ENCODE peak calls at places on chromosomes 7 and 10, in nine cellular contexts. One of them, this sample, is unnamed.

GRCh38 chr7:2613926-2614613 is 17.7 kb upstream of the TTYH3 start:
- DNase-seq in SK-N-SH: peak; percentile 77
- DNase-seq in GM23248: peak; percentile 74
- DNase-seq in GM23338: no peak
- DNase-seq in MM.1S: no peak
- DNase-seq in OCI-LY7: peak; percentile 26
- DNase-seq in HCT116: no peak
- DNase-seq in neural progenitor cell: no peak
- DNase-seq in hepatocyte: no peak
- DNase-seq in this sample: no peak

GRCh38 chr7:130732980-130733865 is 784 bp downstream of the KLF14 start:
- DNase-seq in hepatocyte: peak; percentile 68
- DNase-seq in HCT116: peak; percentile 8
- DNase-seq in OCI-LY7: no peak
- DNase-seq in GM23338: peak; percentile 68
- DNase-seq in SK-N-SH: peak; percentile 84
- DNase-seq in neural progenitor cell: peak; percentile 70
- DNase-seq in GM23248: peak; percentile 41
- DNase-seq in MM.1S: peak; percentile 53
- DNase-seq in this sample: no peak

GRCh38 chr10:125060851-125061556 is 99.4 kb downstream of the CTBP2 start:
- DNase-seq in GM23338: peak; percentile 87
- DNase-seq in OCI-LY7: peak; percentile 73
- DNase-seq in neural progenitor cell: peak; percentile 84
- DNase-seq in MM.1S: no peak
- DNase-seq in GM23248: peak; percentile 92
- DNase-seq in HCT116: peak; percentile 40
- DNase-seq in hepatocyte: peak; percentile 88
- DNase-seq in SK-N-SH: peak; percentile 86
- DNase-seq in this sample: peak; percentile 74

GRCh38 chr7:143299840-143300239 is 11.7 kb downstream of the CASP2 start:
- DNase-seq in OCI-LY7: peak; percentile 55
- DNase-seq in GM23338: peak; percentile 79
- DNase-seq in SK-N-SH: peak; percentile 72
- DNase-seq in GM23248: peak; percentile 22
- DNase-seq in MM.1S: peak; percentile 40
- DNase-seq in neural progenitor cell: peak; percentile 56
- DNase-seq in HCT116: peak; percentile 23
- DNase-seq in hepatocyte: peak; percentile 42
- DNase-seq in this sample: peak; percentile 52

GRCh38 chr7:4610768-4611467 is 71.2 kb upstream of the FOXK1 start:
- DNase-seq in neural progenitor cell: peak; percentile 76
- DNase-seq in GM23338: peak; percentile 87
- DNase-seq in GM23248: peak; percentile 78
- DNase-seq in MM.1S: peak; percentile 71
- DNase-seq in SK-N-SH: peak; percentile 77
- DNase-seq in OCI-LY7: peak; percentile 69
- DNase-seq in HCT116: peak; percentile 73
- DNase-seq in hepatocyte: peak; percentile 81
- DNase-seq in this sample: peak; percentile 83

GRCh38 chr10:8853048-8853447 is 798.6 kb downstream of the GATA3 start:
- DNase-seq in MM.1S: no peak
- DNase-seq in OCI-LY7: no peak
- DNase-seq in hepatocyte: no peak
- DNase-seq in SK-N-SH: no peak
- DNase-seq in HCT116: no peak
- DNase-seq in GM23248: no peak
- DNase-seq in GM23338: no peak
- DNase-seq in neural progenitor cell: no peak
- DNase-seq in this sample: no peak

GRCh38 chr10:55063817-55064216 is 262.8 kb upstream of the PCDH15 start:
- DNase-seq in GM23338: no peak
- DNase-seq in hepatocyte: no peak
- DNase-seq in MM.1S: no peak
- DNase-seq in neural progenitor cell: no peak
- DNase-seq in GM23248: peak; percentile 20
- DNase-seq in OCI-LY7: no peak
- DNase-seq in SK-N-SH: no peak
- DNase-seq in HCT116: no peak
- DNase-seq in this sample: peak; percentile 45

GRCh38 chr7:56110611-56111010 is 4.3 kb upstream of the CHCHD2 start:
- DNase-seq in HCT116: no peak
- DNase-seq in hepatocyte: no peak
- DNase-seq in GM23338: no peak
- DNase-seq in GM23248: no peak
- DNase-seq in OCI-LY7: peak; percentile 55
- DNase-seq in MM.1S: peak; percentile 76
- DNase-seq in neural progenitor cell: no peak
- DNase-seq in SK-N-SH: no peak
- DNase-seq in this sample: no peak

GRCh38 chr10:7519351-7519750 is 108.5 kb upstream of the SFMBT2 start:
- DNase-seq in HCT116: no peak
- DNase-seq in neural progenitor cell: no peak
- DNase-seq in GM23248: no peak
- DNase-seq in MM.1S: no peak
- DNase-seq in SK-N-SH: no peak
- DNase-seq in GM23338: no peak
- DNase-seq in OCI-LY7: no peak
- DNase-seq in hepatocyte: no peak
- DNase-seq in this sample: peak; percentile 35

GRCh38 chr7:93835684-93836083 is 54.9 kb downstream of the TFPI2 start:
- DNase-seq in MM.1S: no peak
- DNase-seq in neural progenitor cell: no peak
- DNase-seq in OCI-LY7: no peak
- DNase-seq in HCT116: no peak
- DNase-seq in SK-N-SH: no peak
- DNase-seq in GM23248: peak; percentile 8
- DNase-seq in hepatocyte: no peak
- DNase-seq in GM23338: no peak
- DNase-seq in this sample: no peak

GRCh38 chr7:50147952-50148351 is 54.9 kb upstream of the ZPBP start:
- DNase-seq in neural progenitor cell: no peak
- DNase-seq in hepatocyte: no peak
- DNase-seq in SK-N-SH: no peak
- DNase-seq in GM23248: no peak
- DNase-seq in OCI-LY7: no peak
- DNase-seq in MM.1S: no peak
- DNase-seq in HCT116: no peak
- DNase-seq in GM23338: no peak
- DNase-seq in this sample: no peak

GRCh38 chr7:4604456-4604940 is 77.6 kb upstream of the FOXK1 start:
- DNase-seq in HCT116: no peak
- DNase-seq in MM.1S: no peak
- DNase-seq in SK-N-SH: peak; percentile 12
- DNase-seq in hepatocyte: no peak
- DNase-seq in neural progenitor cell: no peak
- DNase-seq in OCI-LY7: no peak
- DNase-seq in GM23338: no peak
- DNase-seq in GM23248: no peak
- DNase-seq in this sample: no peak

GRCh38 chr7:97842006-97842405 is 30.2 kb downstream of the ASNS start:
- DNase-seq in SK-N-SH: no peak
- DNase-seq in OCI-LY7: no peak
- DNase-seq in GM23248: no peak
- DNase-seq in MM.1S: no peak
- DNase-seq in HCT116: no peak
- DNase-seq in GM23338: no peak
- DNase-seq in hepatocyte: no peak
- DNase-seq in neural progenitor cell: no peak
- DNase-seq in this sample: no peak

GRCh38 chr10:126683466-126683865 is 13.0 kb upstream of the C10orf90 start:
- DNase-seq in GM23338: no peak
- DNase-seq in hepatocyte: no peak
- DNase-seq in OCI-LY7: no peak
- DNase-seq in GM23248: no peak
- DNase-seq in MM.1S: no peak
- DNase-seq in neural progenitor cell: no peak
- DNase-seq in SK-N-SH: no peak
- DNase-seq in HCT116: no peak
- DNase-seq in this sample: no peak

GRCh38 chr7:30173058-30173897 is 38.5 kb downstream of the MTURN start:
- DNase-seq in neural progenitor cell: peak; percentile 71
- DNase-seq in SK-N-SH: peak; percentile 87
- DNase-seq in MM.1S: no peak
- DNase-seq in hepatocyte: peak; percentile 65
- DNase-seq in OCI-LY7: peak; percentile 21
- DNase-seq in HCT116: no peak
- DNase-seq in GM23248: peak; percentile 98
- DNase-seq in GM23338: no peak
- DNase-seq in this sample: peak; percentile 94

GRCh38 chr10:21243748-21244257 is 281.7 kb downstream of the SKIDA1 start:
- DNase-seq in GM23248: no peak
- DNase-seq in GM23338: no peak
- DNase-seq in neural progenitor cell: no peak
- DNase-seq in SK-N-SH: no peak
- DNase-seq in OCI-LY7: no peak
- DNase-seq in MM.1S: no peak
- DNase-seq in HCT116: no peak
- DNase-seq in hepatocyte: no peak
- DNase-seq in this sample: no peak

GRCh38 chr7:98892609-98893008 is 14.3 kb downstream of the TRRAP start:
- DNase-seq in neural progenitor cell: no peak
- DNase-seq in HCT116: no peak
- DNase-seq in GM23248: no peak
- DNase-seq in OCI-LY7: no peak
- DNase-seq in SK-N-SH: no peak
- DNase-seq in MM.1S: no peak
- DNase-seq in hepatocyte: no peak
- DNase-seq in GM23338: no peak
- DNase-seq in this sample: no peak
- H3K36me3 ChIP-seq in neural progenitor cell: peaks cover 14% of the 10 kb centered on the region
- H3K36me3 ChIP-seq in HCT116: peaks cover 49% of the 10 kb centered on the region
- H3K36me3 ChIP-seq in GM23248: peaks cover 55% of the 10 kb centered on the region
- H3K36me3 ChIP-seq in OCI-LY7: peaks cover 93% of the 10 kb centered on the region
- H3K36me3 ChIP-seq in SK-N-SH: peaks cover 87% of the 10 kb centered on the region
- H3K36me3 ChIP-seq in MM.1S: peaks cover 22% of the 10 kb centered on the region
- H3K36me3 ChIP-seq in hepatocyte: no peaks in the 10 kb centered on the region
- H3K36me3 ChIP-seq in GM23338: peaks cover 53% of the 10 kb centered on the region
- H3K36me3 ChIP-seq in this sample: peaks cover 48% of the 10 kb centered on the region

GRCh38 chr10:79051766-79052165 is 17.0 kb upstream of the ZMIZ1 start:
- DNase-seq in MM.1S: no peak
- DNase-seq in neural progenitor cell: no peak
- DNase-seq in SK-N-SH: no peak
- DNase-seq in hepatocyte: no peak
- DNase-seq in OCI-LY7: no peak
- DNase-seq in GM23338: no peak
- DNase-seq in HCT116: no peak
- DNase-seq in GM23248: no peak
- DNase-seq in this sample: no peak

GRCh38 chr10:79050896-79051555 is 17.7 kb upstream of the ZMIZ1 start:
- DNase-seq in SK-N-SH: no peak
- DNase-seq in HCT116: no peak
- DNase-seq in hepatocyte: no peak
- DNase-seq in neural progenitor cell: no peak
- DNase-seq in GM23248: peak; percentile 32
- DNase-seq in MM.1S: no peak
- DNase-seq in GM23338: no peak
- DNase-seq in OCI-LY7: no peak
- DNase-seq in this sample: peak; percentile 79

GRCh38 chr10:79053081-79053434 is 15.7 kb upstream of the ZMIZ1 start:
- DNase-seq in GM23248: no peak
- DNase-seq in neural progenitor cell: no peak
- DNase-seq in MM.1S: no peak
- DNase-seq in OCI-LY7: no peak
- DNase-seq in HCT116: no peak
- DNase-seq in hepatocyte: no peak
- DNase-seq in GM23338: no peak
- DNase-seq in SK-N-SH: no peak
- DNase-seq in this sample: no peak

GRCh38 chr10:79053481-79054202 is 15.1 kb upstream of the ZMIZ1 start:
- DNase-seq in OCI-LY7: no peak
- DNase-seq in GM23248: no peak
- DNase-seq in MM.1S: no peak
- DNase-seq in SK-N-SH: no peak
- DNase-seq in HCT116: no peak
- DNase-seq in hepatocyte: no peak
- DNase-seq in neural progenitor cell: no peak
- DNase-seq in GM23338: no peak
- DNase-seq in this sample: no peak

DNA sequence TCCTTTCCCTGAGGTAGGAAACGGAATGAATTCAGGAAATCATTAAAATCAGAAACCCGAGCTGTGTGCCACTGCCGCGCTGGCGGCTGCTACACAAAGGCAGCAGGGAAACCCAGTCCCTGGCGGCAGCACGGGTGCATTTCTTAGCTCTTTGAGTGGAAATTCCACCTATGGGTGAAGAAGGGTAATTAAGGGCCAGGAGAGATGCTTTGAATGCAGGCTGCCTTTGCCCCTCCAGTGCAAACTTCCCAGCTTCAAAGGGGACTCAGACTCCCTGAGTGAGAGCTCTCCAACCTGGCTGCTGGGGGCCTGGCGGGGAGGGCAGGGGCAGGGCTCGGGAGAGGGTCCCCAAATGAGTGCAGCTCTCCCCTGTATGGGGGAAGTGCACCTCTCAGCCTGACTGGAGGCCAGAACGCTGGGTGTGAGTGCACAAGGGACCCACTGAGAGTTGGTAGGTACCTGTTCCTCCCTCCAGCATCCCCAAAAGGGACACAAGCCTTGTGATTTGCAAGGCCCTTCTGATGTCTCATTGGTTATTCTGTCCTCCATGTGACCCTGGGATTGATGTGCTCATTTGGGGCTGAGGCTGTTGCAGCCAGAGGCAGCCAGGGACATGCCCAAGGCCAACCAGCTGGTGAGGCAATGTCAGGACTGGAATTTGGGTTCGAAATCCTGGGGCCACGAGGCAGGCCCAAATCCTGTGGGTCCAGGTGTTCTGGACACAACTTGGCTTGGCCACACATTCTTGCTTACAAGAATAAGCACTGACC is 16.3 kb upstream of the ZMIZ1 start:
- DNase-seq in MM.1S: no peak
- DNase-seq in HCT116: no peak
- DNase-seq in neural progenitor cell: peak; percentile 80
- DNase-seq in GM23338: peak; percentile 76
- DNase-seq in SK-N-SH: peak; percentile 66
- DNase-seq in OCI-LY7: peak; percentile 28
- DNase-seq in hepatocyte: peak; percentile 60
- DNase-seq in GM23248: peak; percentile 28
- DNase-seq in this sample: peak; percentile 89
- H2AFZ ChIP-seq in MM.1S: no peak overlapping the region
- H2AFZ ChIP-seq in HCT116: no peak overlapping the region
- H2AFZ ChIP-seq in neural progenitor cell: peak overlapping the region; percentile 26
- H2AFZ ChIP-seq in GM23338: peak overlapping the region; percentile 75
- H2AFZ ChIP-seq in SK-N-SH: no peak overlapping the region
- H2AFZ ChIP-seq in OCI-LY7: no peak overlapping the region
- H2AFZ ChIP-seq in hepatocyte: no peak overlapping the region
- H2AFZ ChIP-seq in GM23248: no peak overlapping the region
- H2AFZ ChIP-seq in this sample: no peak overlapping the region

GRCh38 chr7:69527706-69528105 is 70.6 kb upstream of the AUTS2 start:
- DNase-seq in GM23248: no peak
- DNase-seq in HCT116: no peak
- DNase-seq in hepatocyte: no peak
- DNase-seq in neural progenitor cell: no peak
- DNase-seq in SK-N-SH: no peak
- DNase-seq in MM.1S: no peak
- DNase-seq in OCI-LY7: no peak
- DNase-seq in GM23338: no peak
- DNase-seq in this sample: no peak
- TF ChIP-seq EZH2phosphoT487 in GM23248: no peak
- TF ChIP-seq EZH2phosphoT487 in HCT116: no peak
- TF ChIP-seq EZH2phosphoT487 in hepatocyte: no peak
- TF ChIP-seq EZH2phosphoT487 in neural progenitor cell: no peak
- TF ChIP-seq EZH2phosphoT487 in SK-N-SH: no peak
- TF ChIP-seq EZH2phosphoT487 in MM.1S: no peak
- TF ChIP-seq EZH2phosphoT487 in OCI-LY7: no peak
- TF ChIP-seq EZH2phosphoT487 in GM23338: no peak
- TF ChIP-seq EZH2phosphoT487 in this sample: no peak

GRCh38 chr10:43390333-43390732 is 18.7 kb downstream of the HNRNPF start:
- DNase-seq in neural progenitor cell: no peak
- DNase-seq in HCT116: no peak
- DNase-seq in SK-N-SH: no peak
- DNase-seq in GM23248: no peak
- DNase-seq in OCI-LY7: no peak
- DNase-seq in hepatocyte: no peak
- DNase-seq in MM.1S: no peak
- DNase-seq in GM23338: no peak
- DNase-seq in this sample: no peak
- H3K36me3 ChIP-seq in neural progenitor cell: peaks cover 32% of the 10 kb centered on the region
- H3K36me3 ChIP-seq in HCT116: peaks cover 93% of the 10 kb centered on the region
- H3K36me3 ChIP-seq in SK-N-SH: peaks cover 85% of the 10 kb centered on the region
- H3K36me3 ChIP-seq in GM23248: peaks cover 78% of the 10 kb centered on the region
- H3K36me3 ChIP-seq in OCI-LY7: peaks cover 100% of the 10 kb centered on the region
- H3K36me3 ChIP-seq in hepatocyte: peaks cover 5% of the 10 kb centered on the region
- H3K36me3 ChIP-seq in MM.1S: peaks cover 59% of the 10 kb centered on the region
- H3K36me3 ChIP-seq in GM23338: peaks cover 95% of the 10 kb centered on the region
- H3K36me3 ChIP-seq in this sample: peaks cover 91% of the 10 kb centered on the region

This sample was measured in PC-3.